ENCODE peak calls at places on chromosomes 2 and 18, in four cellular contexts. One of them, this sample, is unnamed.

GRCh38 chr2:128466377-128467175 is 147.9 kb upstream of the HS6ST1 start:
- DNase-seq in A549: no peak
- DNase-seq in HepG2: no peak
- DNase-seq in GM12878: no peak
- DNase-seq in this sample: no peak

GRCh38 chr2:230932556-230933511 is 7.8 kb upstream of the GPR55 start:
- DNase-seq in A549: no peak
- DNase-seq in HepG2: no peak
- DNase-seq in GM12878: no peak
- DNase-seq in this sample: no peak

GRCh38 chr2:226705133-226705886 is 94.3 kb downstream of the IRS1 start:
- DNase-seq in A549: no peak
- DNase-seq in HepG2: no peak
- DNase-seq in GM12878: no peak
- DNase-seq in this sample: no peak

GRCh38 chr18:35117951-35118411 is 76.8 kb downstream of the MAPRE2 start:
- DNase-seq in A549: no peak
- DNase-seq in HepG2: no peak
- DNase-seq in GM12878: no peak
- DNase-seq in this sample: no peak

GRCh38 chr18:47528343-47528742 is 276.9 kb upstream of the SKOR2 start:
- DNase-seq in A549: no peak
- DNase-seq in HepG2: no peak
- DNase-seq in GM12878: no peak
- DNase-seq in this sample: no peak

GRCh38 chr2:237883951-237884392 is 24.5 kb downstream of the RAMP1 start:
- DNase-seq in A549: no peak
- DNase-seq in HepG2: no peak
- DNase-seq in GM12878: no peak
- DNase-seq in this sample: peak; percentile 91

GRCh38 chr2:25664531-25665307 is 8.7 kb downstream of the DTNB start:
- DNase-seq in A549: peak; percentile 91
- DNase-seq in HepG2: peak; percentile 79
- DNase-seq in GM12878: no peak
- DNase-seq in this sample: peak; percentile 64

GRCh38 chr2:114614599-114614998 is 172.2 kb downstream of the DPP10 start:
- DNase-seq in A549: no peak
- DNase-seq in HepG2: no peak
- DNase-seq in GM12878: no peak
- DNase-seq in this sample: no peak

GRCh38 chr2:146544701-146545100 is 1300.1 kb upstream of the ACVR2A start:
- DNase-seq in A549: no peak
- DNase-seq in HepG2: no peak
- DNase-seq in GM12878: no peak
- DNase-seq in this sample: no peak

GRCh38 chr2:136173126-136173525 is 55.2 kb upstream of the CXCR4 start:
- DNase-seq in A549: no peak
- DNase-seq in HepG2: no peak
- DNase-seq in GM12878: no peak
- DNase-seq in this sample: no peak

GRCh38 chr2:57313678-57314077 is 732.9 kb upstream of the VRK2 start:
- DNase-seq in A549: no peak
- DNase-seq in HepG2: peak; percentile 1
- DNase-seq in GM12878: no peak
- DNase-seq in this sample: no peak

GRCh38 chr2:168915433-168916328 is 14.6 kb downstream of the G6PC2 start:
- DNase-seq in A549: no peak
- DNase-seq in HepG2: no peak
- DNase-seq in GM12878: no peak
- DNase-seq in this sample: no peak

GRCh38 chr2:168916329-168916672 is 15.2 kb downstream of the G6PC2 start:
- DNase-seq in A549: no peak
- DNase-seq in HepG2: no peak
- DNase-seq in GM12878: no peak
- DNase-seq in this sample: no peak

GRCh38 chr2:168920504-168921157 is 19.5 kb downstream of the G6PC2 start:
- DNase-seq in A549: peak; percentile 41
- DNase-seq in HepG2: peak; percentile 34
- DNase-seq in GM12878: no peak
- DNase-seq in this sample: peak; percentile 25
- TF ChIP-seq CTCF in A549: peak; percentile 70
- TF ChIP-seq CTCF in HepG2: peak; percentile 73
- TF ChIP-seq CTCF in GM12878: peak; percentile 56
- TF ChIP-seq CTCF in this sample: peak; percentile 75

GRCh38 chr18:77092104-77093066 is 40.2 kb downstream of the MBP start:
- DNase-seq in A549: no peak
- DNase-seq in HepG2: no peak
- DNase-seq in GM12878: no peak
- DNase-seq in this sample: no peak
- TF ChIP-seq PBX3 in A549: no peak
- TF ChIP-seq PBX3 in HepG2: no peak
- TF ChIP-seq PBX3 in GM12878: no peak
- TF ChIP-seq PBX3 in this sample: no peak

GRCh38 chr2:46171996-46172546 is 125.1 kb upstream of the EPAS1 start:
- DNase-seq in A549: peak; percentile 44
- DNase-seq in HepG2: peak; percentile 13
- DNase-seq in GM12878: no peak
- DNase-seq in this sample: peak; percentile 68
- TF ChIP-seq CTCF in A549: no peak
- TF ChIP-seq CTCF in HepG2: peak; percentile 17
- TF ChIP-seq CTCF in GM12878: no peak
- TF ChIP-seq CTCF in this sample: peak; percentile 45

GRCh38 chr2:169771612-169772011 is 27.1 kb upstream of the SSB start:
- DNase-seq in A549: no peak
- DNase-seq in HepG2: peak; percentile 32
- DNase-seq in GM12878: no peak
- DNase-seq in this sample: no peak

GRCh38 chr2:169767243-169767888 is 31.3 kb upstream of the SSB start:
- DNase-seq in A549: peak; percentile 61
- DNase-seq in HepG2: peak; percentile 63
- DNase-seq in GM12878: no peak
- DNase-seq in this sample: peak; percentile 63

GRCh38 chr2:169770991-169771390 is 27.7 kb upstream of the SSB start:
- DNase-seq in A549: no peak
- DNase-seq in HepG2: no peak
- DNase-seq in GM12878: no peak
- DNase-seq in this sample: no peak

GRCh38 chr2:169765523-169765922 is 31.9 kb downstream of the KLHL23 start:
- DNase-seq in A549: no peak
- DNase-seq in HepG2: peak; percentile 52
- DNase-seq in GM12878: no peak
- DNase-seq in this sample: no peak

DNA sequence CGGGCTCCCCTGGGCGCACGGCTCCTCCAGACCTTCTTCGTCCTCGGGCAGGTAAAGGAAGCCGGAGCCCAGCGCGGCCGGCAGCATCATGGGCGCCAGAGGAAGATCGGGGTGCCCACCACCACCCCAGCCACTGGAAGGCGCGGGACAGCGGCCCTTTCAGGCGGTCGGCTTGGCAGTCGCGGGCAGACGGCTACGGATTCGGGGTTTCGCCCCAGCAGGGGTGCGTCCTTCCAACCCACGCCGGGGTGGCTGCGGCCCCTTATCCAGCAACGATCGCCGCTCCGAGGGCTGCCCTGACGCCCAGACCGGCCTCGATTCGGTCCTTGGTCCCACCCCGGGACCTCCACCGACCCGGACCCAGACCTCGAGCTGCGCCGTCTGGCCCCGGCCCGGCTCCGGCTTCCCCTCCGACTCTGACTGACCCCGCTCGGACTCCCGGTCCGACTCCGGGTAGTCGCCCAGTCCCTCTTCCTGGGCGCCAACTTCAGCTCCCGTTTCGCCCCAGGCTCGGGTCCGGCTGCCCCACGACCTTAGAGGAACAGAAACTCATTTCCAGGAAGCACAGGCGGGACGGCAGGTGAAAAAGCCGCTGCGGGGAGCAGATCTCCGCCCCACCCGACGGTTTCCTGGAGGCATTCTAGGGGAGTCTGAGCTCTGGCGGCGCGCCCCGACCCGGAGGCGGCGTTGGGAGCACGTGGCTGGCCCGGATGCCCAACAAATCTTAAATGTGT is 30.2 kb upstream of the SSB start:
- DNase-seq in A549: no peak
- DNase-seq in HepG2: no peak
- DNase-seq in GM12878: no peak
- DNase-seq in this sample: no peak
- TF ChIP-seq PBX3 in A549: no peak
- TF ChIP-seq PBX3 in HepG2: no peak
- TF ChIP-seq PBX3 in GM12878: no peak
- TF ChIP-seq PBX3 in this sample: no peak

DNA sequence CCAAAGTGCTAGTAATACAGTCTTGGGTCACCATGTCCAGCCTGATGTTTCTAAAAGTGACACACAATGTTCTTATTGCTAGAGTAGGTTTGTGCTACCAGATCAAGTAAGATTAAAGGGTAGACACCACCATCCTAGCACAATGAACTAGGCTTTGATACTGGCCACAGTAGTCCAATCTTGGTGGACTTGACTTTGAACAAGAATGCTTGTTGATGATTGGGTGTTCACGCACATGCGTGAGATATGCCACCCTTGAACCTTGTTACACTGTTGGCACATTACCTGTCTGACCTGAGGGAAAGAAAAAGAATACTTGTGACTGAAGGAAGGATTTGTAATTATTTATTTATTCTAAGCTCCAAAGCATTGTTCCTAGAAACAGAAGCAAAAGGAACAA is 72.1 kb upstream of the EMILIN2 start:
- DNase-seq in A549: no peak
- DNase-seq in HepG2: no peak
- DNase-seq in GM12878: no peak
- DNase-seq in this sample: no peak
- TF ChIP-seq CTCF in A549: no peak
- TF ChIP-seq CTCF in HepG2: no peak
- TF ChIP-seq CTCF in GM12878: no peak
- TF ChIP-seq CTCF in this sample: no peak

DNA sequence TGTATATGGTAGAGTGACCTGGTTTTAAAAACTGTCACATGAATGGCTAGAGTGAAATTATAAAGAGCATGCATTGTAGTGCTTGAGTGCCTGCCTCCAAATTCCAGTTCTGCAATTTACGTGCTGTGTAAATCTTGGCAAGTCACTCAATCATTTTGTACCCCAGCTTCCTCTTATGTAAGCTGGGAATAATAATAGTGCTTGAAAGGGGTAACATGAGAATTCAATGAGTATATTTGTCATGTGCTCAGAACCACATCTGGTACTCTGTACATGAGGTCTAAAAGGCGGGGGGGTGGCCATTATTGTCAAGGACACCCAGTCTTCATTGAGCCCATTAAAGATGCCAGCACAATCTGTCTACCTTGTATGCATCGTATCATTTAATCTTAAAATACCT is 214.8 kb downstream of the MC4R start:
- DNase-seq in A549: no peak
- DNase-seq in HepG2: no peak
- DNase-seq in GM12878: no peak
- DNase-seq in this sample: no peak
- TF ChIP-seq PBX3 in A549: no peak
- TF ChIP-seq PBX3 in HepG2: no peak
- TF ChIP-seq PBX3 in GM12878: no peak
- TF ChIP-seq PBX3 in this sample: no peak

GRCh38 chr2:236040600-236041328 is 127.4 kb downstream of the GBX2 start:
- DNase-seq in A549: no peak
- DNase-seq in HepG2: no peak
- DNase-seq in GM12878: no peak
- DNase-seq in this sample: peak; percentile 39

GRCh38 chr2:236033462-236033861 is 134.7 kb downstream of the GBX2 start:
- DNase-seq in A549: no peak
- DNase-seq in HepG2: no peak
- DNase-seq in GM12878: no peak
- DNase-seq in this sample: no peak

GRCh38 chr2:236034974-236035373 is 133.2 kb downstream of the GBX2 start:
- DNase-seq in A549: no peak
- DNase-seq in HepG2: no peak
- DNase-seq in GM12878: no peak
- DNase-seq in this sample: no peak

GRCh38 chr2:236038096-236038495 is 130.1 kb downstream of the GBX2 start:
- DNase-seq in A549: no peak
- DNase-seq in HepG2: no peak
- DNase-seq in GM12878: no peak
- DNase-seq in this sample: no peak

DNA sequence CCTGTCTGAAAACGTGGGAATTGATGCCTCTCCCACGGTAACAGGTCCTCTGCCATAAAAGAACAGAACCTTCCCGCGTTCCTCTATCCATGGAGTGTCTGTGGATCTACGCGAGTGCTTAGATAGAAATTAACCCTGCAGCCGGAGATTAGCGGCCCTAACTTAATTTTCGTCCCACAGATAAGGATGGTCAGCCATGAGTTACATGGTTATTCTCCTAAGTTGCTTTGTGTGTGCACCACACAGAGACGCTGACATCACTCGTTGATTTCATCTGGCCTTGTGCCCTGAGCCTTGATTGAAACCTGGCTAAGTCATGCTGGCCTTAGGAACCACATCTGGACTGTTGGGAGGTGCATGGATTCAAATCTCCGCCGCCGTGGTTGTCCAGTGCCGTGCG is 132.1 kb downstream of the GBX2 start:
- DNase-seq in A549: no peak
- DNase-seq in HepG2: no peak
- DNase-seq in GM12878: no peak
- DNase-seq in this sample: peak; percentile 80
- TF ChIP-seq CTCF in A549: no peak
- TF ChIP-seq CTCF in HepG2: no peak
- TF ChIP-seq CTCF in GM12878: no peak
- TF ChIP-seq CTCF in this sample: no peak

DNA sequence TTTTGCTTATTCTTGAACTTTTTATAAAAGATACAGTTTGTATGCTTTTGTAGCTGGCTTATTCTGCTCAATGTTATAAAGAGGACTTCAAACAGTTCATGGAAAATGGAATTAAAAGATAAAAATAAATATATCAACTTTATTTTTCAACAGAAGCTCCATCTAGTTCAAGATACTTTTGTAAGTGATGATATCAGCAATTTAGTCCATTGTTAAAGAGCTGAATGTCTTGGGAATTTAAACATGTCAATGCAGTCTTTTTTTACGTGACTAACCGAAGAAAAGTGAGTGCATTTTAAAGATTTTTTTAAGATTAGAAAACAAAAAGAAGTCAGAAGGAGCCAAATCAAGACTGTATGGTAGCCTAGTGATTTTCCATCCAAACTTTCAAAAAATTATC is 85.4 kb upstream of the CHST9 start:
- DNase-seq in A549: no peak
- DNase-seq in HepG2: no peak
- DNase-seq in GM12878: no peak
- DNase-seq in this sample: no peak
- TF ChIP-seq PBX3 in A549: no peak
- TF ChIP-seq PBX3 in HepG2: no peak
- TF ChIP-seq PBX3 in GM12878: no peak
- TF ChIP-seq PBX3 in this sample: no peak